ENCODE peak calls at places on chromosomes 4 and X, in nine cellular contexts. One of them, this sample, is unnamed.

GRCh38 chr4:179750374-179750773 is 2308.1 kb upstream of the AGA start:
- DNase-seq in H4: peak; percentile 4
- DNase-seq in Calu3: no peak
- DNase-seq in mesenchymal stem cell: peak; percentile 45
- DNase-seq in GM12878: no peak
- DNase-seq in HTR-8/SVneo: no peak
- DNase-seq in endothelial cell: no peak
- DNase-seq in lower lobe of right lung: no peak
- DNase-seq in NCI-H1105: no peak
- DNase-seq in this sample: no peak

GRCh38 chr4:55348436-55348835 is 2.4 kb downstream of the SRD5A3 start:
- DNase-seq in Calu3: no peak
- DNase-seq in endothelial cell: no peak
- DNase-seq in NCI-H1105: no peak
- DNase-seq in lower lobe of right lung: no peak
- DNase-seq in mesenchymal stem cell: peak; percentile 66
- DNase-seq in H4: no peak
- DNase-seq in HTR-8/SVneo: no peak
- DNase-seq in GM12878: no peak
- DNase-seq in this sample: no peak

GRCh38 chr4:23736466-23736865 is 153.4 kb downstream of the PPARGC1A start:
- DNase-seq in NCI-H1105: no peak
- DNase-seq in HTR-8/SVneo: no peak
- DNase-seq in endothelial cell: no peak
- DNase-seq in H4: no peak
- DNase-seq in mesenchymal stem cell: no peak
- DNase-seq in GM12878: no peak
- DNase-seq in Calu3: peak; percentile 7
- DNase-seq in lower lobe of right lung: no peak
- DNase-seq in this sample: no peak

GRCh38 chr4:169345207-169345788 is 74.5 kb upstream of the SH3RF1 start:
- DNase-seq in GM12878: no peak
- DNase-seq in endothelial cell: no peak
- DNase-seq in H4: peak; percentile 19
- DNase-seq in lower lobe of right lung: no peak
- DNase-seq in mesenchymal stem cell: no peak
- DNase-seq in Calu3: no peak
- DNase-seq in NCI-H1105: no peak
- DNase-seq in HTR-8/SVneo: peak; percentile 51
- DNase-seq in this sample: no peak

GRCh38 chrX:20595928-20596550 is 329.3 kb upstream of the RPS6KA3 start:
- DNase-seq in GM12878: no peak
- DNase-seq in endothelial cell: no peak
- DNase-seq in H4: peak; percentile 36
- DNase-seq in Calu3: no peak
- DNase-seq in HTR-8/SVneo: no peak
- DNase-seq in mesenchymal stem cell: peak; percentile 18
- DNase-seq in lower lobe of right lung: no peak
- DNase-seq in NCI-H1105: no peak
- DNase-seq in this sample: peak; percentile 29

GRCh38 chr4:122221322-122221721 is 69.2 kb downstream of the BLTP1 start:
- DNase-seq in H4: no peak
- DNase-seq in GM12878: no peak
- DNase-seq in HTR-8/SVneo: no peak
- DNase-seq in lower lobe of right lung: no peak
- DNase-seq in NCI-H1105: no peak
- DNase-seq in endothelial cell: no peak
- DNase-seq in mesenchymal stem cell: no peak
- DNase-seq in Calu3: no peak
- DNase-seq in this sample: no peak

GRCh38 chr4:185384877-185385465 is 10.8 kb downstream of the LRP2BP start:
- DNase-seq in HTR-8/SVneo: peak; percentile 31
- DNase-seq in mesenchymal stem cell: peak; percentile 10
- DNase-seq in NCI-H1105: no peak
- DNase-seq in lower lobe of right lung: no peak
- DNase-seq in H4: no peak
- DNase-seq in endothelial cell: no peak
- DNase-seq in Calu3: no peak
- DNase-seq in GM12878: no peak
- DNase-seq in this sample: no peak

GRCh38 chrX:154399527-154400368 is 1.6 kb downstream of the RPL10 start:
- DNase-seq in H4: no peak
- DNase-seq in lower lobe of right lung: no peak
- DNase-seq in endothelial cell: no peak
- DNase-seq in Calu3: no peak
- DNase-seq in HTR-8/SVneo: no peak
- DNase-seq in mesenchymal stem cell: no peak
- DNase-seq in GM12878: no peak
- DNase-seq in NCI-H1105: no peak
- DNase-seq in this sample: no peak

GRCh38 chrX:136961594-136962135 is 72.1 kb downstream of the GPR101 start:
- DNase-seq in mesenchymal stem cell: no peak
- DNase-seq in lower lobe of right lung: no peak
- DNase-seq in HTR-8/SVneo: no peak
- DNase-seq in NCI-H1105: no peak
- DNase-seq in endothelial cell: no peak
- DNase-seq in GM12878: no peak
- DNase-seq in Calu3: no peak
- DNase-seq in H4: no peak
- DNase-seq in this sample: peak; percentile 5